ENCODE peak calls at places on chromosomes 7 and 10, in four cellular contexts. E, F, S and W are unnamed samples.

GRCh38 chr10:59847888-59848287 is 58.5 kb downstream of the CCDC6 start:
- DNase-seq in E (no peak), F (no peak), S (no peak), W (no peak)

GRCh38 chr7:27091125-27091524 is 4.7 kb downstream of the HOXA1 start:
- DNase-seq in E (no peak), F (peak), S (no peak), W (no peak)

GRCh38 chr7:12281026-12281425 is 69.9 kb downstream of the TMEM106B start:
- DNase-seq in E (no peak), F (no peak), S (no peak), W (no peak)

GRCh38 chr10:100109670-100110069 is 28.0 kb upstream of the CPN1 start:
- DNase-seq in E (no peak), F (no peak), S (no peak), W (no peak)

GRCh38 chr10:76333331-76333730 is 901.9 kb downstream of the LRMDA start:
- DNase-seq in E (no peak), F (no peak), S (no peak), W (no peak)

GRCh38 chr7:45162311-45162845 is 4.8 kb downstream of the RAMP3 start:
- DNase-seq in E (no peak), F (no peak), S (no peak), W (no peak)

GRCh38 chr10:949446-949845 is 17.9 kb upstream of the LARP4B start:
- DNase-seq in E (no peak), F (no peak), S (no peak), W (no peak)

GRCh38 chr10:12638103-12638502 is 288.8 kb downstream of the CAMK1D start:
- DNase-seq in E (peak), F (peak), S (peak), W (no peak)

GRCh38 chr10:71921319-71922027 is 42.7 kb upstream of the CHST3 start:
- DNase-seq in E (peak), F (no peak), S (peak), W (no peak)

GRCh38 chr10:106952033-106952432 is 212.5 kb downstream of the SORCS1 start:
- DNase-seq in E (no peak), F (no peak), S (no peak), W (no peak)

GRCh38 chr7:98685541-98685940 is 68.5 kb downstream of the NPTX2 start:
- DNase-seq in E (no peak), F (no peak), S (no peak), W (no peak)

GRCh38 chr7:97844036-97844435 is 28.2 kb downstream of the ASNS start:
- DNase-seq in E (peak), F (peak), S (peak), W (no peak)

GRCh38 chr7:146319625-146320024 is 203.0 kb downstream of the CNTNAP2 start:
- DNase-seq in E (no peak), F (no peak), S (peak), W (no peak)

GRCh38 chr10:28734940-28735759 is 57.8 kb downstream of the BAMBI start:
- DNase-seq in E (peak), F (peak), S (peak), W (no peak)

GRCh38 chr7:105011771-105012502 is 2.1 kb upstream of the KMT2E start:
- DNase-seq in E (peak), F (no peak), S (no peak), W (no peak)

GRCh38 chr10:126153686-126154628 is 234.3 kb downstream of the ADAM12 start:
- DNase-seq in E (no peak), F (no peak), S (no peak), W (no peak)

GRCh38 chr7:29841926-29842671 is 35.8 kb downstream of the WIPF3 start:
- DNase-seq in E (no peak), F (no peak), S (no peak), W (no peak)

GRCh38 chr7:54260868-54261475 is 281.2 kb upstream of the VSTM2A start:
- DNase-seq in E (no peak), F (no peak), S (no peak), W (no peak)

GRCh38 chr7:139783647-139784385 is 6.0 kb upstream of the HIPK2 start:
- DNase-seq in E (no peak), F (no peak), S (no peak), W (no peak)

GRCh38 chr7:130144632-130145171 is 60.5 kb downstream of the TMEM209 start:
- DNase-seq in E (peak), F (peak), S (no peak), W (no peak)

GRCh38 chr7:14242186-14242585 is 252.7 kb upstream of the ETV1 start:
- DNase-seq in E (no peak), F (no peak), S (no peak), W (no peak)

GRCh38 chr10:70560511-70560931 is 42.0 kb downstream of the PRF1 start:
- DNase-seq in E (no peak), F (no peak), S (no peak), W (no peak)

GRCh38 chr10:8050561-8051108 is 3.9 kb upstream of the GATA3 start:
- DNase-seq in E (peak), F (peak), S (no peak), W (no peak)

GRCh38 chr10:95656291-95657164 is at the start of gene ALDH18A1:
- DNase-seq in E (peak), F (peak), S (peak), W (peak)

GRCh38 chr7:152076324-152076821 is 50.9 kb downstream of the GALNT11 start:
- DNase-seq in E (peak), F (peak), S (peak), W (no peak)

GRCh38 chr7:86989407-86989806 is 70.0 kb downstream of the ELAPOR2 start:
- DNase-seq in E (no peak), F (no peak), S (no peak), W (no peak)

GRCh38 chr10:97991875-97992274 is 38.5 kb downstream of the CRTAC1 start:
- DNase-seq in E (peak), F (peak), S (no peak), W (no peak)

DNA sequence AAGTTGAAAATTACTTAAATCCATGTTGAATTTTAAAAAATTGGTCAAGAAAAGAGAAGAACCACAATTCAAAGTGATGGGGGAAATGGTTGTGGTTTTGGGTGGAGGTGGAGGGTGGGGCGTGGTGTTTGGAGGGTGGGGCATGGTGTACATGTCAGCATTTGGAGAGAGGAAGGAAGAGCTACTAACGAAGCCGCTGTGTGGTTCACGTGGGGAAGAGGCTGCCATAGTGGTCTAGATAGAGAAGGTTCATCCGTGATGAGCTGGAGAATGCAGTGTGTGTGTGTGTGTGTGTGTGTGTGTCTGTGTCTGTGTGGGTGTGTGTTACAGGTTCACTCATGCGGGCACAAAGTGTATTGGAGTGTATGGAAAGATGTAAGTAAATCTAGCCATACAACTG is 6.1 kb upstream of the VCL start:
- DNase-seq in E (no peak), F (no peak), S (no peak), W (no peak)
- TF ChIP-seq PBX3 in E (no peak), F (no peak), S (no peak), W (no peak)

GRCh38 chr10:33753389-33753788 is 418.9 kb upstream of the NRP1 start:
- DNase-seq in E (no peak), F (no peak), S (no peak), W (no peak)
- TF ChIP-seq RFX5 in E (no peak), F (no peak), S (no peak), W (no peak)

GRCh38 chr7:4129481-4130122 is 552.5 kb upstream of the FOXK1 start:
- DNase-seq in E (no peak), F (no peak), S (peak), W (no peak)

GRCh38 chr7:4132221-4132620 is 549.9 kb upstream of the FOXK1 start:
- DNase-seq in E (no peak), F (no peak), S (no peak), W (no peak)

GRCh38 chr7:4131043-4131442 is 551.1 kb upstream of the FOXK1 start:
- DNase-seq in E (no peak), F (no peak), S (no peak), W (no peak)

GRCh38 chr7:4124904-4125477 is 557.1 kb upstream of the FOXK1 start:
- DNase-seq in E (no peak), F (no peak), S (no peak), W (no peak)

DNA sequence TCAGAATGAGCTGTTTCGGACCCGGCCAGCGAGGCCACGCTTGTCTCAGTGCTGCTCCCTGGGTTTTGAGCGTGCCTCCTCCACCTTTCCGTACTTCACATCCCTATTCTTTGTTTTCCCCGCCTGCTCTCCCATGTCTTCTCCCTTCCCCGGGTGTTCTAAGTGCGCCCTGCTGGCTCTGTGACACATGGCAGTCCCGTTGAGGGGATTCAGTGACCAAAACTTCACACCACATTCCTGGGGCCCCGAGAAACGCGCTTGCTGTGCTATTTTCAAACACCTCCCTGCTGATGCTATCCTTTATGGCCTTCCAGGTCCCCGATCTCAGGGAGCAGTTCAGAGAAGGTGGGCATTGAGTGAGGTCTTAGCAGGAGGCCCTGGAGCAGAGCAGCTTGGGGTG is 553.9 kb upstream of the FOXK1 start:
- DNase-seq in E (no peak), F (no peak), S (no peak), W (no peak)
- TF ChIP-seq PBX3 in E (no peak), F (no peak), S (no peak), W (no peak)

DNA sequence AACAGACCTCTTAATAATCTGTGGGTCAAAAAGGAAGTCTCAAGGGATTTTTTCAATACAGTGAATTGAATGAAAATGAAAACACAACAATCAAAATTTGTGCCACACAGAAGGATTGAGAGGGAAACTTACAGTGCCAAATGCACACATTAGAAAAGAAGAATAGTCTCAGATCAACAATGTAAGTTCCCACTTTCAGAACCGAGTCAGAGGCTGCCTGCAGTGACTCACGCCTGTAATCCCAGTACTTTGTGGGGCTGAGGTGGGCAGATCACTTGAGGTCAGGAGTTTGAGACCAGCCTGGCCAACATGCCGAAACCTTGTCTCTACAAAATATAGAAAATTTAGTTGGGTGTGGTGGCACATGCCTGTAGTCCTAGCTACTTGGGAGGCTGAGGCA is 12.5 kb upstream of the KEL start:
- DNase-seq in E (no peak), F (no peak), S (no peak), W (no peak)
- TF ChIP-seq RFX5 in E (no peak), F (no peak), S (no peak), W (no peak)

GRCh38 chr7:73882060-73882428 is 21.1 kb downstream of the TMEM270 start:
- DNase-seq in E (no peak), F (no peak), S (no peak), W (no peak)
- TF ChIP-seq PBX3 in E (no peak), F (no peak), S (no peak), W (no peak)